ENCODE peak calls at places on chromosomes 6 and 20, in nine cellular contexts. Q is fibroblast of mammary gland, M is brain microvascular endothelial cell, G is AG04450, L is lower leg skin, K is Caco-2, R is tibial artery, U is NT2/D1, I is fibroblast of the aortic adventitia. F is an unnamed sample.

GRCh38 chr6:7697820-7698623 is 27.9 kb upstream of the BMP6 start:
- DNase-seq in L (no peak), K (no peak), Q (peak), R (peak), I (peak), M (peak), G (peak), U (no peak), F (peak)

GRCh38 chr6:26607434-26608230 is 10.9 kb downstream of the ABT1 start:
- DNase-seq in L (no peak), G (peak), K (peak), Q (peak), I (peak), U (no peak), R (no peak), M (peak), F (no peak)

GRCh38 chr6:111534366-111534765 is 51.3 kb upstream of the REV3L start:
- DNase-seq in Q (peak), M (no peak), G (no peak), K (no peak), I (no peak), R (no peak), U (no peak), L (no peak), F (no peak)

GRCh38 chr6:40350193-40350941 is 236.8 kb downstream of the LRFN2 start:
- DNase-seq in M (no peak), U (no peak), K (no peak), G (no peak), R (no peak), Q (no peak), I (no peak), L (no peak), F (no peak)

GRCh38 chr6:40961831-40962230 is 77.2 kb downstream of the UNC5CL start:
- DNase-seq in G (no peak), L (no peak), Q (no peak), M (no peak), K (no peak), U (no peak), R (no peak), I (no peak), F (no peak)

GRCh38 chr6:117483004-117483644 is 650 bp downstream of the DCBLD1 start:
- DNase-seq in I (no peak), M (no peak), U (no peak), G (no peak), L (peak), R (peak), K (peak), Q (peak), F (no peak)

GRCh38 chr6:26020291-26020982 is 57.8 kb downstream of the TRIM38 start:
- DNase-seq in I (peak), G (peak), Q (peak), L (peak), K (no peak), U (peak), M (peak), R (peak), F (no peak)

GRCh38 chr6:73043446-73043845 is 181.8 kb downstream of the KHDC1L start:
- DNase-seq in U (no peak), R (no peak), Q (no peak), L (no peak), G (no peak), I (no peak), K (no peak), M (no peak), F (no peak)

GRCh38 chr6:53294095-53294494 is 54.7 kb downstream of the ELOVL5 start:
- DNase-seq in I (peak), K (no peak), U (peak), R (no peak), G (no peak), M (no peak), Q (no peak), L (no peak), F (no peak)

DNA sequence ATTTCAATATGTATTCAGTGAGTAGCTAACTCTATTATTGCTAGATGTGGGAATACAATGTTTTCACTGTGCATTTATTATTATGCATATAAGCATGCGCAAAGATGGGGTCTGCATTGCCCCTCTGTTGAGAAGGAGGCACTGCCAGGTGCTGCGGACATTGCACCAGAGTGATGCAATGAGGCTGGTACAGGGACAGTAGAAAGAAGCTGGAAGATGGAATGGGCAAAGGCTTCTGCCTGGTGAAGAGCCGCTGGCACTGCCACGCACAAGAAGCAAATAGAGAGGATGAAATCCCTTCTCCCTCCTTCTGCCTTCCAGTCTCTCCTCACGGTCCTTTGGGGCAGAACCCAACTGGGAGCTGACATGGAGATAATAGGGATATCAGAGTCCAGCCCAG is 154.5 kb upstream of the TNFAIP3 start:
- DNase-seq in Q (no peak), G (no peak), I (no peak), R (no peak), K (no peak), M (no peak), L (no peak), U (no peak), F (no peak)
- H3K4me3 ChIP-seq in Q (no peak), G (no peak), I (no peak), R (no peak), K (no peak), M (no peak), L (no peak), U (no peak), F (no peak)

DNA sequence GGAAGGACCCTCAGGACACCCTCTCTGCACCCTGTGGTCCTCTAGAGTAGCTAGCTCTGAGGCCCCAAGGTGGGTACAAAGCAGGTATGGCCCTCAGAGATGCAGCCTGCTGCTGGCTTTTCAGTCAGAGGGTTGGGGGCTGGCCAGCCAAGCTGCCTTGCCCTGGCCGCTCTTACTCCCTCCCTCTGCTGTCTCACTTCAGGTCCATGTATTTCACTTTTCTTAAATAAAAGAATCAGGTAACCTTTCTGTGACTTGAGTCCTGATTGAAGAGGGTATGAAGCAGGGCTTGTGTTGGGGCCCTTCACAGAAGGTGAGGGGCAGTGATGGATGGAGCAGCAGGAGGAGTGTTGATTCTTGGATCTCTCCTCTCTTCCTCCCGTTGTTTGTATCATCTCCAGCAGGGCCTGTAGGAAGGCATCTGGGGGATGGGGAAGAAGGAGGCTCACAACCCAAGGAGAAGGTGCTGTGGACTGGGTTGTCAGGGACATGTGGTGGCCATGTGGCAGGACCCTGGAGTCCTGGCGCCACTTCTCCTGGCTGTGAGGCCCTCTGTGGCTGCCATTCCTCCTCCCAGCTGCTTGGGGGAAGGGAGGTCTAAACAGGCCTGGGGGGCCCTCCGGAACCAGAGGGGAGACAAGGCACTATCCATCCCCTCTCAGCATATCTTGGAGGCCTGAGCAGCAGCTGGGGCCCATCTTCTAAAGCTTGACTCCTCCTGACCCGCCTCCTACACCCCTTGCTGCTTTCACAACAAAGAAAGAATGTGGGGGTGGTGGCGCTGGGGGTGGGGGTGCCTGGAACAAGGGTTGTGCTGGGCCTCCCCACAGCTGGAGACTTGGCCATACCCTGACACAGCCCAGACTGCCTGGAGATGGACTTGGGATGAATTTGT is 1.0 kb upstream of the PTK7 start:
- DNase-seq in Q (peak), L (no peak), R (no peak), K (no peak), I (peak), U (no peak), G (peak), M (peak), F (no peak)
- H3K4me3 ChIP-seq in Q (peak), L (no peak), R (no peak), K (no peak), I (peak), U (peak), G (peak), M (peak), F (no peak)

DNA sequence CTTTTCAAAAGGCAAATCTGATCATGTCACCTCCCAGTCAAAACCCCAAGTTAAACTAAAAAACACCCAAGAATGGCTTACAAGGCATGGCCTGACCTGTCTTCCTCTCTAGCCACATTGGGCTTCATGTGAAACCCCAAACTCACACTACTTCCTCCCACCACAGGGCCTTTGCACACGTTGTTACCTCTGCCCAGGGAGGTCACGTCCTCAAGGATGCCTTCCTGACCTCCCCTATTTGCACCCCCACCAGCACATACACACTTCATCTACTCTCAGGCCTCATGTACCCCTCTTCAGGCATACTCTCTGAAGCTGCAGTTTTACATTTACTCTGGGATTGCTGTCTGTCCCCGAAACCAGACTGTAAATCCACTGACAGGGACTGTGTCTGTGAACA is 6.1 kb downstream of the EZR start:
- DNase-seq in I (no peak), R (no peak), M (no peak), Q (no peak), U (no peak), K (no peak), G (no peak), L (no peak), F (no peak)
- H3K4me3 ChIP-seq in I (no peak), R (no peak), M (no peak), Q (no peak), U (peak), K (no peak), G (no peak), L (no peak), F (no peak)

GRCh38 chr6:154487367-154488275 is 22.9 kb downstream of the CNKSR3 start:
- DNase-seq in Q (no peak), G (no peak), I (no peak), R (no peak), L (no peak), U (no peak), M (no peak), K (no peak), F (no peak)
- H3K4me3 ChIP-seq in Q (no peak), G (no peak), I (no peak), R (no peak), L (no peak), U (no peak), M (no peak), K (no peak), F (no peak)

GRCh38 chr20:14566505-14566904 is 229.1 kb upstream of the FLRT3 start:
- DNase-seq in Q (peak), M (no peak), K (no peak), I (peak), U (no peak), G (no peak), R (no peak), L (no peak), F (no peak)

GRCh38 chr20:14573676-14574075 is 236.3 kb upstream of the FLRT3 start:
- DNase-seq in L (no peak), I (no peak), Q (no peak), G (no peak), U (no peak), R (no peak), M (no peak), K (no peak), F (no peak)

GRCh38 chr20:14568225-14568624 is 230.8 kb upstream of the FLRT3 start:
- DNase-seq in L (no peak), G (no peak), I (no peak), R (no peak), K (no peak), Q (no peak), M (no peak), U (peak), F (no peak)

GRCh38 chr20:14569631-14570030 is 232.2 kb upstream of the FLRT3 start:
- DNase-seq in U (no peak), M (no peak), I (peak), K (no peak), G (no peak), L (no peak), Q (no peak), R (no peak), F (no peak)

GRCh38 chr20:14568701-14569100 is 231.3 kb upstream of the FLRT3 start:
- DNase-seq in R (no peak), K (no peak), U (no peak), G (no peak), Q (no peak), L (no peak), I (no peak), M (no peak), F (no peak)
- H3K4me3 ChIP-seq in R (no peak), K (no peak), U (no peak), G (no peak), Q (no peak), L (no peak), I (no peak), M (no peak), F (no peak)

DNA sequence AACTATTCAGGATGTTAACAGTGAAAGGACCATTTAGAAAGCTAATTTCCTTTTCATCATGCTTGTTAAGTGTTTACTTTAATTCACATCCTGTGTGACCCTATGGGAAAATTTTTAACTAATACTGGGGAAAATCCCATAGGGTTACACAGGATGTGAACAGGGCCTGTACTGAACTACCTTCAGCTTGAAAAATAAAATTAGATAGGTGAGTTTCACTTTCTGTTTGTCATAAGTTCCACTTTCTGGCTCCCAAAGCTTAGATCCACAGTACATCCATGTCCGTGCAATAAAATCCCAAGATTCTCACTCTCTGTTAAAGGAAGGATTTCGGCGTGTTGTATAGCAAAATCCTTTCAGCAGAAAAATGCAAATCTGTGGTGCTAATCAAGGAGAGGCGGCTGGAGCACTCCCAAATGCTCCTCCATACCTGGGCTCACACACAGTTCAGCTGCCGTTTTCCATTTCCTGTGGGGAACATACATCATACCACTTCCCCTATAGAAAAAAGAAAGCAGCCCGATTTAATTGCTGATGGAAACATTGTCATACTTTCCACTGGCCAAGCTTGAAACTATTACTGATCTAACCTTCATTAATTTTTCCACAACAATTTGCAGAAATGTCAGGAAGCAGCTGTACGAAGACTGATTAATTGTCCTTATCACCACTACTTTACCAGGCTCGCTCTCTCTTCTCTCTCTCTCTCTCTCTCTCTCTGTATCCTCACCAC is 125.2 kb downstream of the HIVEP2 start:
- DNase-seq in U (no peak), M (no peak), K (no peak), R (no peak), G (no peak), Q (peak), I (peak), L (no peak), F (no peak)
- H3K4me3 ChIP-seq in U (no peak), M (peak), K (no peak), R (peak), G (peak), Q (peak), I (peak), L (no peak), F (peak)

DNA sequence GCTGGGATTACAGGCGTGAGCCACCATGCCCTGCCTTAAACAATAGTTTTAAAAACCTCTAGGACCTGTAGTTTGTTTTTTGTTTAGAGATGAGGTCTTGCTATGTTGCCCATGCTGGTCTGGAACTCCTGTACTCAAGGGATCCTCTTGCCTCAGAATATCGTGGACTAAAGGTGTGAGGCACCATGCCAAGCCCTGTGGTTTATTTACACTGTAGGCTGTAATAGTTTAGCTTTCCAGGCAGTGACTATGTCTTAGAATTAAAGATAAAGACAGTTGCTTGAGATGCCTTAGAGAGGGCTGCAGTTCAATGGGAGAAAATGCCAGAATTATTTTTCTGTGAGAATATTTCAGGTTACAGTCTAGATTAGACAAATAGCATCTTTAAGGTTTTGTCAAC is 72.9 kb downstream of the SGK1 start:
- DNase-seq in R (no peak), Q (peak), G (peak), I (peak), L (no peak), M (peak), K (no peak), U (no peak), F (no peak)
- H3K4me3 ChIP-seq in R (no peak), Q (no peak), G (no peak), I (no peak), L (no peak), M (no peak), K (no peak), U (no peak), F (no peak)

GRCh38 chr20:61785567-61785816 is 280.2 kb downstream of the TAF4 start:
- DNase-seq in U (no peak), G (no peak), M (no peak), R (no peak), Q (no peak), K (no peak), L (no peak), I (no peak), F (no peak)

GRCh38 chr20:61788343-61788742 is 277.3 kb downstream of the TAF4 start:
- DNase-seq in U (no peak), G (no peak), K (no peak), I (no peak), M (no peak), Q (no peak), L (no peak), R (no peak), F (no peak)

GRCh38 chr20:61789329-61789728 is 276.4 kb downstream of the TAF4 start:
- DNase-seq in G (no peak), U (no peak), K (no peak), Q (no peak), R (no peak), L (peak), I (no peak), M (no peak), F (no peak)

GRCh38 chr20:61786230-61786629 is 279.5 kb downstream of the TAF4 start:
- DNase-seq in R (no peak), Q (no peak), G (no peak), K (no peak), U (no peak), M (no peak), I (no peak), L (no peak), F (no peak)

GRCh38 chr20:61784801-61785566 is 280.7 kb downstream of the TAF4 start:
- DNase-seq in M (no peak), U (no peak), G (no peak), Q (no peak), L (no peak), I (no peak), R (no peak), K (no peak), F (no peak)
- H3K4me3 ChIP-seq in M (no peak), U (no peak), G (no peak), Q (no peak), L (no peak), I (no peak), R (no peak), K (no peak), F (no peak)

DNA sequence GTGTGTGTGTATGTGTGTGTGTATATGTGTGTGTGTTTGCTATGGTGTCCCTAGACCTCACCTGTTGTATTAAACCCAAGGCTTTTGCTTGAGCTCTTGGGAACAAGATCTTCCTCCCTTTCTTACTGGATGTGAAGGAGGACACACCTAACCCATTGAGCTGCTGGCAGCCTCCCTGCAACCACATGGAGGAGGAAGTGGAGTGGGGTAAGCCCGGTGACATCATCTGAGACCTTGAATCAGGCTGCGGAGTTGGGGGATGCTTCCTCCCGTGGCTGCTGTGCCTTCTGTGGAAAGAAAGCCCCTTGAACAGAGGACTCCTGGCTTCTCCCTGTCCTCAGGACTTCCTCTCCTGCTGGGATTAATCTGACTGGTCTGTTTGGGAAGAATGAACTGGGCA is 3.3 kb downstream of the CST11 start:
- DNase-seq in Q (no peak), I (no peak), L (no peak), U (no peak), K (no peak), G (no peak), R (no peak), M (no peak), F (no peak)
- H3K4me3 ChIP-seq in Q (no peak), I (no peak), L (no peak), U (no peak), K (no peak), G (no peak), R (no peak), M (no peak), F (no peak)

DNA sequence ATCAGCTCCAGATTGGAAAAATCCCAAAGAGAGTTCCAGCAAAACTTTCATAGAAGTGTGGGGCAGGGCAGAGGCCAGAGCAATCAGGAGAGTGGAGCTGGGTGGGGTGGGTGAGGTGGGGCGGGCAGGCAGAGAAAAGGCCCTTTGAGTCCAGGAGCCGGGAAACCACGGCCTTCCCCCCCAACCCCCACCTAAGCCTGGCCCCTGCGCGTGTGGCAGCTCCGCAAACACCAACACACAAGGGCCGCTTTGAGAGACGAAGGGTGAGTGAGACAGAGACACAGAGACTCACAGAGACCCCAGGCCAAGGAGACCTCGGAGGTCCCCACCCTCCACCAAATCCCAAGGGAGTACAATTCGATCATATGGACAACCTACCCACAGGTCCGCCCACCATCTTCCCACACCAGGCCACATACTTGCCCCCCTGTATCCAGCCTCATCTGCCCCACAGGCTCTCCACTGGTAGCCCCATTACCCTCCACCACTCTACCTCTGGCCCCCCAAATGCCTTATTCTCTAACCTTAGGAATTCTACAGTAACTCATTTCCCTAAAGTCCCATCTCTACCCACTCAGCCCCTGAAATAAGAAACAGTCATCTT is 1.7 kb downstream of the COL11A2 start:
- DNase-seq in M (no peak), U (no peak), G (no peak), R (no peak), I (no peak), Q (no peak), K (no peak), L (no peak), F (no peak)
- H3K4me3 ChIP-seq in M (no peak), U (no peak), G (no peak), R (no peak), I (no peak), Q (no peak), K (no peak), L (no peak), F (no peak)

F was measured in thoracic aorta.